ENCODE peak calls at places on chromosomes 16 and 17, in six cellular contexts. R, Y, O, M, P and N are unnamed samples.

GRCh38 chr17:81710514-81711308 is 1.4 kb upstream of the SLC25A10 start:
- DNase-seq in P (no peak), M (no peak), R (peak; percentile 49), Y (no peak), O (no peak), N (peak; percentile 79)

GRCh38 chr17:29148257-29148789 is 31.9 kb downstream of the MYO18A start:
- DNase-seq in R (peak; percentile 33), Y (no peak), P (no peak), O (no peak), M (no peak), N (no peak)

GRCh38 chr16:72844225-72844920 is 203.6 kb downstream of the ZFHX3 start:
- DNase-seq in Y (no peak), P (no peak), M (no peak), R (peak; percentile 43), O (no peak), N (no peak)

GRCh38 chr16:66431760-66432159 is 4.7 kb downstream of the BEAN1 start:
- DNase-seq in R (no peak), Y (no peak), M (no peak), P (no peak), O (no peak), N (peak; percentile 36)

GRCh38 chr17:62030264-62030663 is 34.8 kb downstream of the MED13 start:
- DNase-seq in O (no peak), M (no peak), R (no peak), P (no peak), Y (no peak), N (no peak)

GRCh38 chr17:76385892-76386786 is 1.7 kb downstream of the SPHK1 start:
- DNase-seq in M (peak; percentile 84), O (peak; percentile 78), Y (peak; percentile 78), R (peak; percentile 84), P (peak; percentile 79), N (peak; percentile 98)

GRCh38 chr17:16878084-16878483 is 93.8 kb downstream of the TNFRSF13B start:
- DNase-seq in Y (no peak), R (no peak), P (no peak), O (no peak), M (no peak), N (peak; percentile 31)

GRCh38 chr17:31736855-31737625 is 122.0 kb downstream of the COPRS start:
- DNase-seq in O (no peak), Y (no peak), P (no peak), M (no peak), R (no peak), N (no peak)

GRCh38 chr17:73013299-73013698 is 79.2 kb downstream of the SLC39A11 start:
- DNase-seq in Y (no peak), P (no peak), O (no peak), M (no peak), R (no peak), N (no peak)

GRCh38 chr17:1241904-1242303 is 28.3 kb upstream of the BHLHA9 start:
- DNase-seq in R (no peak), M (no peak), O (peak; percentile 22), Y (peak; percentile 50), P (peak; percentile 44), N (no peak)

GRCh38 chr16:4097826-4098240 is 18.4 kb downstream of the ADCY9 start:
- DNase-seq in O (no peak), Y (peak; percentile 70), P (peak; percentile 64), R (no peak), M (no peak), N (no peak)

GRCh38 chr16:88289001-88289400 is 93.8 kb upstream of the ZNF469 start:
- DNase-seq in M (no peak), O (no peak), Y (no peak), R (no peak), P (no peak), N (no peak)

GRCh38 chr16:88293097-88293496 is 89.7 kb upstream of the ZNF469 start:
- DNase-seq in O (no peak), Y (no peak), P (no peak), R (no peak), M (no peak), N (no peak)

GRCh38 chr16:88290850-88291830 is 91.6 kb upstream of the ZNF469 start:
- DNase-seq in Y (no peak), M (no peak), P (no peak), O (no peak), R (no peak), N (no peak)

GRCh38 chr16:88289549-88290344 is 93.0 kb upstream of the ZNF469 start:
- DNase-seq in Y (no peak), P (no peak), O (no peak), M (no peak), R (no peak), N (no peak)

GRCh38 chr16:88292007-88292940 is 90.5 kb upstream of the ZNF469 start:
- DNase-seq in M (no peak), Y (peak; percentile 54), O (no peak), R (no peak), P (no peak), N (no peak)
- H3K4me1 ChIP-seq in M (no peaks in the 10 kb centered on the region), Y (peaks cover 2% of the 10 kb centered on the region), O (no peaks in the 10 kb centered on the region), R (no peaks in the 10 kb centered on the region), P (no peaks in the 10 kb centered on the region), N (no peaks in the 10 kb centered on the region)

GRCh38 chr17:50440838-50441829 is 15.1 kb downstream of the ACSF2 start:
- DNase-seq in M (no peak), P (no peak), Y (no peak), O (no peak), R (no peak), N (no peak)

GRCh38 chr17:50445730-50446305 is 19.8 kb downstream of the ACSF2 start:
- DNase-seq in Y (no peak), R (no peak), O (no peak), M (no peak), P (peak; percentile 49), N (no peak)

GRCh38 chr17:50440172-50440837 is 14.3 kb downstream of the ACSF2 start:
- DNase-seq in P (no peak), M (no peak), Y (no peak), O (peak; percentile 57), R (no peak), N (no peak)

GRCh38 chr17:50444841-50445715 is 19.1 kb downstream of the ACSF2 start:
- DNase-seq in R (no peak), P (no peak), O (no peak), Y (no peak), M (no peak), N (no peak)

DNA sequence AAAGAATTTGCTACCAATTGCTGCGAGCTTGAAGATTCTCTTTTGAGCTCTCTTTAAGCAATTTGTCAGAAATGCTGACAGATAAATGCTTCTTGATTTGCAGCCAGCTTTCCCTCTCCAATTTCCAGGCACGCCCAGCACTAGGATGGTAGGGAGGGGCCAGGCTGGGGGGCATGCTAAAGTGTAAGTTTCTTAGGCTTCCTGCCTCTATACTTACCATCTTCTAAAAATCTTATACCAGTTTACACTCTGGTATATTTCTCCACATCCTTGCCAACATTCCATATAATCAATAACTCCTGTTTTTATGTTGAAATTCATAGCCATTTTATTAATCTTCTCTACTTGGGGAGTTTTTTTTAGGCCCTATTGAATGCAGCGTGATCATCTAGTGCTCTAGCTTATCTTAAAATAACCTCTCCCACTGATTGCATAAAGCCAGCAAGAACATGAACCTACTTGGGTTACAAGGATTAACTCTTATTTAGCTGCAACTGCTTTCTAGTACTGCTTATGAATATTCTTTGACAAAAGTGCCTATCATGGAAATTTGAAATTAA is 17.6 kb downstream of the ACSF2 start:
- DNase-seq in R (no peak), P (peak; percentile 35), O (no peak), Y (peak; percentile 19), M (no peak), N (no peak)
- H3K27me3 ChIP-seq in R (no peaks in the 10 kb centered on the region), P (no peaks in the 10 kb centered on the region), O (no peaks in the 10 kb centered on the region), Y (no peaks in the 10 kb centered on the region), M (no peaks in the 10 kb centered on the region), N (no peaks in the 10 kb centered on the region)

GRCh38 chr17:58340623-58340876 is 11.5 kb downstream of the SUPT4H1 start:
- DNase-seq in R (no peak), O (no peak), Y (no peak), P (no peak), M (no peak), N (no peak)
- H3K4me1 ChIP-seq in R (peaks cover 18% of the 10 kb centered on the region), O (no peaks in the 10 kb centered on the region), Y (peaks cover 38% of the 10 kb centered on the region), P (peaks cover 33% of the 10 kb centered on the region), M (no peaks in the 10 kb centered on the region), N (peaks cover 6% of the 10 kb centered on the region)

GRCh38 chr17:14101976-14102375 is 32.7 kb downstream of the COX10 start:
- DNase-seq in P (no peak), R (no peak), Y (no peak), M (no peak), O (no peak), N (no peak)
- H3K27me3 ChIP-seq in P (no peaks in the 10 kb centered on the region), R (no peaks in the 10 kb centered on the region), Y (no peaks in the 10 kb centered on the region), M (no peaks in the 10 kb centered on the region), O (no peaks in the 10 kb centered on the region), N (no peaks in the 10 kb centered on the region)

DNA sequence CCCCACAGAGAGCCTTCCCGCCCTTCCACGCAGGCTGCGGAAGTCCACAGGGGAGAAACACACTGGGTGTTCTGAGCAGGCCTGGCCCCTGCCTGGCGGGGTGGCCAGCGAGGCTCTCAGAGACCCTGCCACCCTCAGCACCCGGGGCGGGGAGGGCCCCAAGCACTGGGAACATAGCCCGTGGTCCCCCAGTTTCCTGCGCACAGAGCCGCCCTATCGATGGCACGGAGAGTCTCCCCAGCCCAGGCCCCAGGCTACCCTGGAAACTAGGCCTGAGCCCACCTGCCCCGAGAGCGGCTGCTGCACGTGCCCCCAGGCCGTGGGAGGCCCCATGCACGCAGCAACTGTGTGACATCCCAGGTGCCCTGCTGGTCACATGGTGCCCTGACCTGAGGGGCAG is 10.2 kb upstream of the CCDC154 start:
- DNase-seq in P (no peak), M (no peak), Y (no peak), R (no peak), O (no peak), N (no peak)
- H3K4me1 ChIP-seq in P (no peaks in the 10 kb centered on the region), M (no peaks in the 10 kb centered on the region), Y (no peaks in the 10 kb centered on the region), R (no peaks in the 10 kb centered on the region), O (no peaks in the 10 kb centered on the region), N (no peaks in the 10 kb centered on the region)

GRCh38 chr17:74350486-74350885 is 11.2 kb downstream of the BTBD17 start:
- DNase-seq in O (no peak), M (no peak), Y (no peak), P (no peak), R (no peak), N (no peak)

GRCh38 chr17:74349120-74349519 is 12.5 kb downstream of the BTBD17 start:
- DNase-seq in R (no peak), P (no peak), O (no peak), Y (no peak), M (no peak), N (no peak)

GRCh38 chr17:74345433-74346241 is 16.0 kb downstream of the BTBD17 start:
- DNase-seq in O (no peak), R (no peak), Y (no peak), M (no peak), P (no peak), N (no peak)

GRCh38 chr17:74344658-74345057 is 17.0 kb downstream of the BTBD17 start:
- DNase-seq in P (no peak), Y (no peak), R (no peak), O (no peak), M (no peak), N (no peak)

GRCh38 chr17:74347646-74348045 is 14.0 kb downstream of the BTBD17 start:
- DNase-seq in O (no peak), M (no peak), Y (no peak), R (no peak), P (no peak), N (no peak)
- H3K27me3 ChIP-seq in O (no peaks in the 10 kb centered on the region), M (no peaks in the 10 kb centered on the region), Y (peaks cover 5% of the 10 kb centered on the region), R (peaks cover 41% of the 10 kb centered on the region), P (no peaks in the 10 kb centered on the region), N (peaks cover 44% of the 10 kb centered on the region)